ENCODE peak calls at places on chromosomes 7 and 10, in seven cellular contexts. One of them, this sample, is unnamed.

GRCh38 chr10:59830601-59831259 is 75.6 kb downstream of the CCDC6 start:
- DNase-seq in H1: peak; percentile 70
- DNase-seq in GM12878: no peak
- DNase-seq in K562: peak; percentile 70
- DNase-seq in SK-N-SH: peak; percentile 59
- DNase-seq in HepG2: peak; percentile 38
- DNase-seq in HCT116: peak; percentile 34
- DNase-seq in this sample: peak; percentile 78

GRCh38 chr7:92695308-92696261 is 105.4 kb upstream of the FAM133B start:
- DNase-seq in SK-N-SH: no peak
- DNase-seq in K562: peak; percentile 14
- DNase-seq in HepG2: peak; percentile 99
- DNase-seq in GM12878: no peak
- DNase-seq in H1: peak; percentile 61
- DNase-seq in HCT116: peak; percentile 82
- DNase-seq in this sample: no peak

GRCh38 chr7:32155712-32156111 is 85.5 kb upstream of the PDE1C start:
- DNase-seq in K562: no peak
- DNase-seq in GM12878: no peak
- DNase-seq in HCT116: no peak
- DNase-seq in H1: no peak
- DNase-seq in SK-N-SH: no peak
- DNase-seq in HepG2: no peak
- DNase-seq in this sample: no peak

GRCh38 chr10:24208661-24209420 is at the start of gene KIAA1217:
- DNase-seq in HepG2: peak; percentile 76
- DNase-seq in HCT116: no peak
- DNase-seq in H1: peak; percentile 63
- DNase-seq in SK-N-SH: peak; percentile 57
- DNase-seq in K562: no peak
- DNase-seq in GM12878: no peak
- DNase-seq in this sample: peak; percentile 63

GRCh38 chr7:3955751-3956696 is 655.0 kb downstream of the SDK1 start:
- DNase-seq in SK-N-SH: no peak
- DNase-seq in HCT116: no peak
- DNase-seq in H1: no peak
- DNase-seq in HepG2: no peak
- DNase-seq in GM12878: peak; percentile 19
- DNase-seq in K562: no peak
- DNase-seq in this sample: no peak

GRCh38 chr10:71995880-71996597 is 31.8 kb downstream of the CHST3 start:
- DNase-seq in SK-N-SH: no peak
- DNase-seq in H1: no peak
- DNase-seq in HepG2: no peak
- DNase-seq in K562: no peak
- DNase-seq in GM12878: no peak
- DNase-seq in HCT116: no peak
- DNase-seq in this sample: no peak

GRCh38 chr10:80501913-80502521 is 35.7 kb upstream of the SH2D4B start:
- DNase-seq in HCT116: no peak
- DNase-seq in K562: no peak
- DNase-seq in SK-N-SH: no peak
- DNase-seq in GM12878: no peak
- DNase-seq in H1: no peak
- DNase-seq in HepG2: no peak
- DNase-seq in this sample: no peak

GRCh38 chr7:31432166-31432565 is 81.7 kb upstream of the ITPRID1 start:
- DNase-seq in HCT116: no peak
- DNase-seq in HepG2: no peak
- DNase-seq in SK-N-SH: no peak
- DNase-seq in GM12878: no peak
- DNase-seq in H1: no peak
- DNase-seq in K562: no peak
- DNase-seq in this sample: no peak

GRCh38 chr7:44884553-44885393 is 557 bp downstream of the PURB start:
- DNase-seq in H1: peak; percentile 68
- DNase-seq in HepG2: no peak
- DNase-seq in GM12878: no peak
- DNase-seq in SK-N-SH: peak; percentile 72
- DNase-seq in K562: peak; percentile 70
- DNase-seq in HCT116: no peak
- DNase-seq in this sample: no peak

GRCh38 chr10:83952273-83952672 is 187.0 kb upstream of the GHITM start:
- DNase-seq in HepG2: no peak
- DNase-seq in HCT116: no peak
- DNase-seq in K562: no peak
- DNase-seq in SK-N-SH: no peak
- DNase-seq in GM12878: no peak
- DNase-seq in H1: no peak
- DNase-seq in this sample: no peak

GRCh38 chr7:84697506-84697905 is 489.4 kb downstream of the SEMA3D start:
- DNase-seq in HepG2: no peak
- DNase-seq in K562: no peak
- DNase-seq in SK-N-SH: no peak
- DNase-seq in HCT116: no peak
- DNase-seq in GM12878: no peak
- DNase-seq in H1: no peak
- DNase-seq in this sample: no peak

GRCh38 chr10:97596101-97597055 is 6.9 kb downstream of the C10orf62 start:
- DNase-seq in GM12878: no peak
- DNase-seq in H1: no peak
- DNase-seq in SK-N-SH: peak; percentile 29
- DNase-seq in HCT116: peak; percentile 65
- DNase-seq in HepG2: peak; percentile 64
- DNase-seq in K562: peak; percentile 56
- DNase-seq in this sample: no peak

GRCh38 chr10:88122571-88122970 is 259.1 kb downstream of the PTEN start:
- DNase-seq in HCT116: no peak
- DNase-seq in SK-N-SH: no peak
- DNase-seq in GM12878: no peak
- DNase-seq in H1: no peak
- DNase-seq in K562: no peak
- DNase-seq in HepG2: no peak
- DNase-seq in this sample: no peak

GRCh38 chr10:24952701-24953349 is 419 bp upstream of the PRTFDC1 start:
- DNase-seq in GM12878: no peak
- DNase-seq in HCT116: no peak
- DNase-seq in H1: no peak
- DNase-seq in K562: peak; percentile 64
- DNase-seq in HepG2: no peak
- DNase-seq in SK-N-SH: peak; percentile 87
- DNase-seq in this sample: peak; percentile 37

GRCh38 chr7:37230221-37230620 is 218.4 kb downstream of the ELMO1 start:
- DNase-seq in HepG2: no peak
- DNase-seq in K562: no peak
- DNase-seq in SK-N-SH: no peak
- DNase-seq in HCT116: no peak
- DNase-seq in GM12878: no peak
- DNase-seq in H1: no peak
- DNase-seq in this sample: no peak

GRCh38 chr10:52740913-52741675 is 31.5 kb downstream of the MBL2 start:
- DNase-seq in K562: peak; percentile 50
- DNase-seq in HCT116: peak; percentile 32
- DNase-seq in HepG2: peak; percentile 66
- DNase-seq in H1: peak; percentile 94
- DNase-seq in SK-N-SH: peak; percentile 44
- DNase-seq in GM12878: no peak
- DNase-seq in this sample: peak; percentile 20

GRCh38 chr7:41156268-41156667 is 546.6 kb downstream of the INHBA start:
- DNase-seq in HepG2: no peak
- DNase-seq in K562: no peak
- DNase-seq in GM12878: no peak
- DNase-seq in SK-N-SH: no peak
- DNase-seq in H1: no peak
- DNase-seq in HCT116: no peak
- DNase-seq in this sample: no peak

GRCh38 chr10:52772623-52773022 is at the start of gene MBL2:
- DNase-seq in GM12878: no peak
- DNase-seq in K562: no peak
- DNase-seq in SK-N-SH: peak; percentile 28
- DNase-seq in HepG2: no peak
- DNase-seq in H1: no peak
- DNase-seq in HCT116: no peak
- DNase-seq in this sample: no peak

GRCh38 chr7:11427686-11428273 is 404.2 kb downstream of the THSD7A start:
- DNase-seq in HCT116: peak; percentile 53
- DNase-seq in SK-N-SH: peak; percentile 76
- DNase-seq in HepG2: peak; percentile 27
- DNase-seq in K562: peak; percentile 65
- DNase-seq in GM12878: no peak
- DNase-seq in H1: no peak
- DNase-seq in this sample: peak; percentile 51

GRCh38 chr10:87541114-87541513 is 36.4 kb downstream of the MINPP1 start:
- DNase-seq in HCT116: no peak
- DNase-seq in H1: no peak
- DNase-seq in SK-N-SH: no peak
- DNase-seq in K562: no peak
- DNase-seq in GM12878: no peak
- DNase-seq in HepG2: no peak
- DNase-seq in this sample: no peak

GRCh38 chr10:95864906-95865813 is 42.6 kb upstream of the CC2D2B start:
- DNase-seq in HepG2: peak; percentile 76
- DNase-seq in GM12878: peak; percentile 42
- DNase-seq in H1: no peak
- DNase-seq in K562: peak; percentile 59
- DNase-seq in HCT116: peak; percentile 48
- DNase-seq in SK-N-SH: peak; percentile 35
- DNase-seq in this sample: peak; percentile 74

GRCh38 chr10:95865814-95866447 is 41.8 kb upstream of the CC2D2B start:
- DNase-seq in HepG2: peak; percentile 78
- DNase-seq in SK-N-SH: no peak
- DNase-seq in HCT116: no peak
- DNase-seq in GM12878: no peak
- DNase-seq in H1: no peak
- DNase-seq in K562: no peak
- DNase-seq in this sample: no peak

GRCh38 chr10:95861401-95861800 is 46.4 kb upstream of the CC2D2B start:
- DNase-seq in K562: no peak
- DNase-seq in GM12878: no peak
- DNase-seq in SK-N-SH: no peak
- DNase-seq in H1: no peak
- DNase-seq in HCT116: no peak
- DNase-seq in HepG2: no peak
- DNase-seq in this sample: no peak

GRCh38 chr10:95867866-95868265 is 39.9 kb upstream of the CC2D2B start:
- DNase-seq in HepG2: no peak
- DNase-seq in GM12878: no peak
- DNase-seq in HCT116: no peak
- DNase-seq in SK-N-SH: no peak
- DNase-seq in H1: no peak
- DNase-seq in K562: no peak
- DNase-seq in this sample: no peak

DNA sequence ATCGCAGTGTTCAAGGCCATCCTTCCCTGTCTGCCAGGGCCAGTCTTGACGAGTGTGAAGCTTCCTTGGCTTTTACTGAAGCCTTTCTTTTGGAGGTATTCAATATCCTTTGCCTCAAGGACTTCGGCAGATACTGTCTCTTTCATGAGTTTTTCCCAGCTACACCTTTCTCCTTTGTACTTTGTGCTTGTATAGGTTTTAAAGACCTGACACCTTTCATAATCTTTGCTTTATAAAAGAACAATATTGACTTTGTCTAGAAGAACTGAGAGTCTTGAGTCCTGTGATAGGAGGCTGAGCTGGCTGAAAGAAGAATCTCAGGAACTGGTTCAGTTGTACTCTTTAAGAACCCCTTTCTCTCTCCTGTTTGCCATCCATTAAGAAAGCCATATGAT is 41.3 kb upstream of the CC2D2B start:
- DNase-seq in HCT116: no peak
- DNase-seq in H1: no peak
- DNase-seq in SK-N-SH: no peak
- DNase-seq in HepG2: no peak
- DNase-seq in GM12878: no peak
- DNase-seq in K562: no peak
- DNase-seq in this sample: no peak
- TF ChIP-seq JUND in HCT116: no peak
- TF ChIP-seq JUND in H1: no peak
- TF ChIP-seq JUND in SK-N-SH: no peak
- TF ChIP-seq JUND in HepG2: no peak
- TF ChIP-seq JUND in GM12878: no peak
- TF ChIP-seq JUND in K562: no peak
- TF ChIP-seq JUND in this sample: no peak

GRCh38 chr10:44066856-44067255 is 318.0 kb downstream of the CXCL12 start:
- DNase-seq in HepG2: no peak
- DNase-seq in H1: no peak
- DNase-seq in K562: no peak
- DNase-seq in HCT116: no peak
- DNase-seq in SK-N-SH: no peak
- DNase-seq in GM12878: no peak
- DNase-seq in this sample: no peak
- TF ChIP-seq JUND in HepG2: no peak
- TF ChIP-seq JUND in H1: no peak
- TF ChIP-seq JUND in K562: no peak
- TF ChIP-seq JUND in HCT116: no peak
- TF ChIP-seq JUND in SK-N-SH: no peak
- TF ChIP-seq JUND in GM12878: no peak
- TF ChIP-seq JUND in this sample: no peak

DNA sequence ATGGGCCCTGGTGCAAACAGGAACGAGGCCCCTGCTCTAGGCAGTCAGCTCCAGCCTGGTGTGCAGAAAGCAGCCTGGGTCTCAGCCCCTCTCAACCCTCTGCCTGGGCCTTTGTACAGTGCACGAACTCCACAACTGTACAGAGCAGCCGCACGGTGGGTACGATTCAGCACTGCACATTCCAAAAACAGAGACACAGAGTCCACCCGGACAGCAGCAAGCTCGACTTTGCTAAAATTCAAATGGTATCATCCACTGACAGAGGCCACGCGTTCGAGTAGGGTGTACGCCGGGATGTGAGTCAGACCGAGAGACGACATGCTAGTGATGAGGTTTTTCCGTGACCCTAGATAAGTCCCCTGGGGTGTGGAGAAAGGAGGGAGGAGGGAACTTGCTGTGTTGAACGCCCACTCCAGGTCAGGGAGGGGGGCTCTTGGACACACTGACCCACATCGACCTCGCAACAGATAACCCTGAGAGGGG is 65.6 kb upstream of the PDGFA start:
- DNase-seq in HCT116: no peak
- DNase-seq in SK-N-SH: no peak
- DNase-seq in H1: no peak
- DNase-seq in HepG2: no peak
- DNase-seq in GM12878: peak; percentile 43
- DNase-seq in K562: peak; percentile 86
- DNase-seq in this sample: no peak
- TF ChIP-seq JUND in HCT116: no peak
- TF ChIP-seq JUND in SK-N-SH: no peak
- TF ChIP-seq JUND in H1: no peak
- TF ChIP-seq JUND in HepG2: no peak
- TF ChIP-seq JUND in GM12878: no peak
- TF ChIP-seq JUND in K562: peak; percentile 59
- TF ChIP-seq JUND in this sample: no peak

DNA sequence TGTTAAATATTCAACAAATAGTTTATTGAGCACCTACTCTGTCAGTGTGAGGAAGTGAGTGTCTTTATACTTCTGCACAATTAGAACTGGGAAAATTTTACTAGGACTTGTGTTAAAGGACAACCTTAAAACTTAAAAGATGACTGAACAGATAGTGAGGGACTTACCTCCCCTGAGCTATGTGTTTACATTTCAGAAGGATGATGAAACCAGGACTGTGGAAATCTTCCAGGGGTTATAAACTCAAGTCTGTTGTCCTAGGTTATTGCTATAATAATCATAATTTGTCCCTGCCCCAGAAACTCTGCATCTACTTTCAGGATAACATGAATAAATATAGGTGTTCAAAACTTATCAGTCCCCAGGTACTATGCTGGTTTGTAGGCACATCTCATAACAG is 261.0 kb upstream of the MKLN1 start:
- DNase-seq in SK-N-SH: no peak
- DNase-seq in K562: no peak
- DNase-seq in HepG2: peak; percentile 41
- DNase-seq in H1: no peak
- DNase-seq in HCT116: no peak
- DNase-seq in GM12878: no peak
- DNase-seq in this sample: no peak
- TF ChIP-seq JUND in SK-N-SH: no peak
- TF ChIP-seq JUND in K562: no peak
- TF ChIP-seq JUND in HepG2: no peak
- TF ChIP-seq JUND in H1: no peak
- TF ChIP-seq JUND in HCT116: no peak
- TF ChIP-seq JUND in GM12878: no peak
- TF ChIP-seq JUND in this sample: no peak